ENCODE peak calls at places on chromosomes 13 and 19, in ten cellular contexts. One of them, this sample, is unnamed.

GRCh38 chr13:53839461-53839860 is 810.8 kb downstream of the OLFM4 start:
- DNase-seq in AG09309: no peak
- DNase-seq in A549: no peak
- DNase-seq in fibroblast of pulmonary artery: no peak
- DNase-seq in left lung: no peak
- DNase-seq in breast epithelium: no peak
- DNase-seq in CD4-positive, alpha-beta T cell: no peak
- DNase-seq in hepatocyte: no peak
- DNase-seq in esophagus squamous epithelium: no peak
- DNase-seq in HFFc6: no peak
- DNase-seq in this sample: no peak

GRCh38 chr13:45402641-45403040 is 15.5 kb downstream of the SLC25A30 start:
- DNase-seq in AG09309: no peak
- DNase-seq in A549: no peak
- DNase-seq in fibroblast of pulmonary artery: no peak
- DNase-seq in left lung: no peak
- DNase-seq in breast epithelium: peak
- DNase-seq in CD4-positive, alpha-beta T cell: no peak
- DNase-seq in hepatocyte: no peak
- DNase-seq in esophagus squamous epithelium: no peak
- DNase-seq in HFFc6: no peak
- DNase-seq in this sample: no peak

GRCh38 chr19:34990578-34991192 is 9.4 kb upstream of the GRAMD1A start:
- DNase-seq in AG09309: no peak
- DNase-seq in A549: no peak
- DNase-seq in fibroblast of pulmonary artery: no peak
- DNase-seq in left lung: no peak
- DNase-seq in breast epithelium: no peak
- DNase-seq in CD4-positive, alpha-beta T cell: no peak
- DNase-seq in hepatocyte: no peak
- DNase-seq in esophagus squamous epithelium: no peak
- DNase-seq in HFFc6: no peak
- DNase-seq in this sample: no peak

GRCh38 chr13:43879323-43880181 is at the start of the genes CCDC122 and LACC1:
- DNase-seq in AG09309: peak
- DNase-seq in A549: peak
- DNase-seq in fibroblast of pulmonary artery: peak
- DNase-seq in left lung: peak
- DNase-seq in breast epithelium: peak
- DNase-seq in CD4-positive, alpha-beta T cell: peak
- DNase-seq in hepatocyte: peak
- DNase-seq in esophagus squamous epithelium: peak
- DNase-seq in HFFc6: peak
- DNase-seq in this sample: peak

GRCh38 chr19:47284324-47284899 is 9.7 kb downstream of the INAFM1 start:
- DNase-seq in AG09309: no peak
- DNase-seq in A549: peak
- DNase-seq in fibroblast of pulmonary artery: peak
- DNase-seq in left lung: no peak
- DNase-seq in breast epithelium: no peak
- DNase-seq in CD4-positive, alpha-beta T cell: no peak
- DNase-seq in hepatocyte: peak
- DNase-seq in esophagus squamous epithelium: no peak
- DNase-seq in HFFc6: peak
- DNase-seq in this sample: no peak

GRCh38 chr13:69737129-69737935 is 370.3 kb upstream of the ATXN8OS start:
- DNase-seq in AG09309: no peak
- DNase-seq in A549: no peak
- DNase-seq in fibroblast of pulmonary artery: no peak
- DNase-seq in left lung: no peak
- DNase-seq in breast epithelium: no peak
- DNase-seq in CD4-positive, alpha-beta T cell: no peak
- DNase-seq in hepatocyte: no peak
- DNase-seq in esophagus squamous epithelium: no peak
- DNase-seq in HFFc6: no peak
- DNase-seq in this sample: no peak

GRCh38 chr19:5083547-5083965 is 114.6 kb downstream of the KDM4B start:
- DNase-seq in AG09309: no peak
- DNase-seq in A549: no peak
- DNase-seq in fibroblast of pulmonary artery: peak
- DNase-seq in left lung: peak
- DNase-seq in breast epithelium: peak
- DNase-seq in CD4-positive, alpha-beta T cell: no peak
- DNase-seq in hepatocyte: peak
- DNase-seq in esophagus squamous epithelium: no peak
- DNase-seq in HFFc6: no peak
- DNase-seq in this sample: peak

GRCh38 chr13:80132741-80133601 is 208.0 kb downstream of the SPRY2 start:
- DNase-seq in AG09309: no peak
- DNase-seq in A549: peak
- DNase-seq in fibroblast of pulmonary artery: peak
- DNase-seq in left lung: peak
- DNase-seq in breast epithelium: peak
- DNase-seq in CD4-positive, alpha-beta T cell: no peak
- DNase-seq in hepatocyte: peak
- DNase-seq in esophagus squamous epithelium: no peak
- DNase-seq in HFFc6: peak
- DNase-seq in this sample: peak

GRCh38 chr13:44876782-44877324 is 112.4 kb downstream of the NUFIP1 start:
- DNase-seq in AG09309: no peak
- DNase-seq in A549: peak
- DNase-seq in fibroblast of pulmonary artery: no peak
- DNase-seq in left lung: no peak
- DNase-seq in breast epithelium: no peak
- DNase-seq in CD4-positive, alpha-beta T cell: no peak
- DNase-seq in hepatocyte: no peak
- DNase-seq in esophagus squamous epithelium: no peak
- DNase-seq in HFFc6: no peak
- DNase-seq in this sample: no peak

DNA sequence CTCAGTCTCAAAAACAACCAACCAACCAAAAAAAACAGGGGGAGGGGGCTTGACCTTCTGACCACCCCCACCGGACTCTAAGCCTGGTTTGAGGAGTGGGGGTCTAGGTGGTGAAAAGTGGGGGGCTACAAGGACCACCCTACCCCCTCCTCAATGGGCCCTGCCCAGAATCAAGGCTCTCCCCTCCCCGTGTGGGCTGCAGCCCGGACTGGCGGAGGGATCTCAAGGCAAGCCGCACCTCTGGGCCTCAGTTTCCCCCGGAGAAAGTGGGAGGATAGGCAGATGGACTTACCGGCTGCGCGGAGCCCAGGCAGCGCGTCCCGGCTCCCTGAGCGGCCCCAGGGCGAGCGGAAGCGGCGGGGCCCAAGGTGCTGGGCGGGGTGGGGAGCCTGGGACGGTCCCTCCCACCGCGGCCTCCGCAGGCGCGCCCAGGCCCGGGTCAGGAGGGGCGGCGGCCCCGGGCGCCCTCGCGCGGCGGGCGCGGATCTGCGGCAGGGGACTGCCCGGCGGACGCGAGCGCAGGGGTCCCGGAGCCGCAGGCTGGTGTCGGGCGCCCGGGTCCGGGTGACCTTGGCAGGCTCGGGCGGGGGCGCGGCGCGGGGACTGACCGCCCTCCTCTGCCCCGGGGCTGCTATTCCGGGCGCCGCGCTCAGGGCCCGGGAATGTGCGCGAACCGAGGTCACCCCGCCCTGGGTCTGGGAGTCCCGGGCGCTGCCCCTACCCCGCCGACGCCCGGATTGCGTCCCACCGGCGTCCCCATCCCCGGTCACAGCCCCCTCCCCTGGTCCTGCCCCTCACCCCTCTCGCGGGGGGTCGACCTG is at the start of gene ADAMTSL5:
- DNase-seq in AG09309: no peak
- DNase-seq in A549: peak
- DNase-seq in fibroblast of pulmonary artery: peak
- DNase-seq in left lung: no peak
- DNase-seq in breast epithelium: no peak
- DNase-seq in CD4-positive, alpha-beta T cell: peak
- DNase-seq in hepatocyte: peak
- DNase-seq in esophagus squamous epithelium: no peak
- DNase-seq in HFFc6: peak
- DNase-seq in this sample: peak
- TF ChIP-seq CTCF in AG09309: no peak
- TF ChIP-seq CTCF in A549: peak
- TF ChIP-seq CTCF in fibroblast of pulmonary artery: no peak
- TF ChIP-seq CTCF in left lung: no peak
- TF ChIP-seq CTCF in breast epithelium: no peak
- TF ChIP-seq CTCF in CD4-positive, alpha-beta T cell: no peak
- TF ChIP-seq CTCF in hepatocyte: no peak
- TF ChIP-seq CTCF in esophagus squamous epithelium: no peak
- TF ChIP-seq CTCF in HFFc6: no peak
- TF ChIP-seq CTCF in this sample: no peak

DNA sequence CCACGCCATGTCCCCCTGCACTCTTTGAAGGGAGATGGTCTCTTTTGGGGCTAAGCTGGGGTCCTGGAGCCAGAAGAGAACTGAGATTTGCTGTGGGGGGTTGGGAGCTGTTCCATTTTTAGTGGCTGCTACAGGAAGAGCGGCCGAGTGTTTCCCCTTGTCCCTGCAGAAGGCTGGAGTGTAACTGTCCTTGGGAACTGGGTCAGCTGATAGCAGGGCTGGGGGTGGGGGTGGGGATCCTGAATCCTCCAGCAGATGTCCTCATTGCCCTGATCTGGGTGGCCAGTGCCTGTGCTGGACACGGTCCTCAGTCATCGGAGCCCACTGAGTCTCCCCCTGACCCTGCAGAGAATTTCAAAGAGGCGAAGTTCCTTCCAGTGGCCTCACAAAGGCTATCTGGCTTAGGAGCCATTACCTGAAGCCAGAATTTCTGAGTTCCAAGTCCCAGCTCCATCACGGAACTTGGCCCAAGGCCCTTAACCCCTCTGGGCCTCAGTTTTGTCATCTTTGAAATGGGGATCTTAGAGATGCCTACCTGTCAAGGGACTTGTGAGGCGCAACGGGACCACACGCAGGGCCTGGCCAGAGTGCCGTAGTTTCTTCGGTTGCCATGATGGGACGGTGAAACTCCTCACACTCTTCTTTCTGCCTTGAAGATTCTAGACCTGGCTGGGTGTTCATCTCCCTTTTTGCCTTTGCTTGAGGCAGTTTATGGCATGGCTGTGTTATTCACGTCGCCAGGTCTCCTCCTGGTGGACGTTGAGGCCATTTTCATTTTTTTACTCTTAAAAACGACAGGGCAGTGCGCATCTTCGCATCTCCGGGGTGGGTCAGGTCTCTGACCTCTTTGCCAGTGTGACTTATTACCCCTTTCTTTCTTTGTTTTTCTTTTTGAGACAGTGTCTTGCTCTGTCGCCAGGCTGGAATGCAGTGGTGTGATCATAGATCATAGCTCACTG is 51.9 kb downstream of the DNM2 start:
- DNase-seq in AG09309: no peak
- DNase-seq in A549: peak
- DNase-seq in fibroblast of pulmonary artery: peak
- DNase-seq in left lung: no peak
- DNase-seq in breast epithelium: no peak
- DNase-seq in CD4-positive, alpha-beta T cell: no peak
- DNase-seq in hepatocyte: peak
- DNase-seq in esophagus squamous epithelium: no peak
- DNase-seq in HFFc6: peak
- DNase-seq in this sample: peak
- TF ChIP-seq CTCF in AG09309: peak
- TF ChIP-seq CTCF in A549: peak
- TF ChIP-seq CTCF in fibroblast of pulmonary artery: no peak
- TF ChIP-seq CTCF in left lung: no peak
- TF ChIP-seq CTCF in breast epithelium: peak
- TF ChIP-seq CTCF in CD4-positive, alpha-beta T cell: peak
- TF ChIP-seq CTCF in hepatocyte: peak
- TF ChIP-seq CTCF in esophagus squamous epithelium: peak
- TF ChIP-seq CTCF in HFFc6: peak
- TF ChIP-seq CTCF in this sample: peak

DNA sequence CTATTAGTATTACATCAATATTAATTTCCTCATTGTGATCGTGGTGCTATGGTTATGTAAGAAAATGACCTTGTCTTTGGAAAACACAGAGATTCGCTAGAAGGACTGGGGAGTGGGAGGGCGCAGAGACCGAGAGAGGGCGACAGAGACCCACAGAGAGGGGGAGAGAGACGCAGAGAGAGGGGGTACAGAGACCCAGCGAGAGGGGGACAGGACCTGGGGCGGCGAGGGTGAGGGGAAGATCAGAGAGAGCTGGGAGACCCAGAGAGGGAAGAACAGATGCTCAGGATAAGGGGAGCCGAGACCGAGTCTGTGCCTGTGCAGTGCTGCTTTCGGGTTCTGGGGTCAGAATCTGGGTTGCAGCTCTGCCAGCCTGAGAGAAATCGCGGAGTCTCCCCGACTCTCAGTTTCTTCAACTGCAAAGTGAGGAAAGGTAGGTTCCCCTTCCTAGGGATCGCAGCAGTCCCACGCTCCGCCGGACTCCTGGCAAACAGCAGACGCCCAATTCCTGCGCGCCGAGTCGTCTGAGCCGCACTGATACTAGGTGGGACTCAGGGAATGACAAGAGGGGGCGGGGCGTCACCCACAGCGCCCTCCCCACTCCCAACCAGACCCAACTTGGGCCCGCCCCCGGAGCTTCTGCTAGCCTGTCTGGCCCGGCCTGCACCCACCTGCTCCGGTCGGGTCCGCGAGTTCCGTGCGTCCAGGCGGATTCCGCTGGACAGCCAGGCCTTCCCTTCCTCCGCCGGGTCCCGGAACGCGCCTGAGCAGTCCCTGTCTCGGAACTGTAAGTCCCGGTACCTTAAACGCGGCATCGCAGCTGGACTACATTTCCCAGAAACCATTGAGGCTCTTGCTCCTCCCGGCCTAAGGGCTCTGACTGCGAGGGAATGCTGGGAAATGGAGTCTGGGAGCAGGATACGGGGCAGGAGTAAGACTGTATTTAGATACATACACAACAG is 15.3 kb downstream of the IZUMO2 start:
- DNase-seq in AG09309: peak
- DNase-seq in A549: peak
- DNase-seq in fibroblast of pulmonary artery: peak
- DNase-seq in left lung: peak
- DNase-seq in breast epithelium: peak
- DNase-seq in CD4-positive, alpha-beta T cell: peak
- DNase-seq in hepatocyte: peak
- DNase-seq in esophagus squamous epithelium: no peak
- DNase-seq in HFFc6: peak
- DNase-seq in this sample: peak
- TF ChIP-seq CTCF in AG09309: no peak
- TF ChIP-seq CTCF in A549: peak
- TF ChIP-seq CTCF in fibroblast of pulmonary artery: peak
- TF ChIP-seq CTCF in left lung: peak
- TF ChIP-seq CTCF in breast epithelium: no peak
- TF ChIP-seq CTCF in CD4-positive, alpha-beta T cell: peak
- TF ChIP-seq CTCF in hepatocyte: peak
- TF ChIP-seq CTCF in esophagus squamous epithelium: peak
- TF ChIP-seq CTCF in HFFc6: peak
- TF ChIP-seq CTCF in this sample: peak

GRCh38 chr19:58516964-58517833 is 2.4 kb downstream of the ZBTB45 start:
- DNase-seq in AG09309: no peak
- DNase-seq in A549: no peak
- DNase-seq in fibroblast of pulmonary artery: no peak
- DNase-seq in left lung: no peak
- DNase-seq in breast epithelium: no peak
- DNase-seq in CD4-positive, alpha-beta T cell: no peak
- DNase-seq in hepatocyte: no peak
- DNase-seq in esophagus squamous epithelium: no peak
- DNase-seq in HFFc6: no peak
- DNase-seq in this sample: no peak
- TF ChIP-seq CTCF in AG09309: peak
- TF ChIP-seq CTCF in A549: peak
- TF ChIP-seq CTCF in fibroblast of pulmonary artery: no peak
- TF ChIP-seq CTCF in left lung: no peak
- TF ChIP-seq CTCF in breast epithelium: no peak
- TF ChIP-seq CTCF in CD4-positive, alpha-beta T cell: peak
- TF ChIP-seq CTCF in hepatocyte: no peak
- TF ChIP-seq CTCF in esophagus squamous epithelium: no peak
- TF ChIP-seq CTCF in HFFc6: peak
- TF ChIP-seq CTCF in this sample: no peak

GRCh38 chr19:45254044-45254531 is 3.0 kb downstream of the MARK4 start:
- DNase-seq in AG09309: no peak
- DNase-seq in A549: no peak
- DNase-seq in fibroblast of pulmonary artery: no peak
- DNase-seq in left lung: no peak
- DNase-seq in breast epithelium: no peak
- DNase-seq in CD4-positive, alpha-beta T cell: no peak
- DNase-seq in hepatocyte: no peak
- DNase-seq in esophagus squamous epithelium: no peak
- DNase-seq in HFFc6: no peak
- DNase-seq in this sample: no peak
- TF ChIP-seq CTCF in AG09309: peak
- TF ChIP-seq CTCF in A549: no peak
- TF ChIP-seq CTCF in fibroblast of pulmonary artery: peak
- TF ChIP-seq CTCF in left lung: no peak
- TF ChIP-seq CTCF in breast epithelium: no peak
- TF ChIP-seq CTCF in CD4-positive, alpha-beta T cell: no peak
- TF ChIP-seq CTCF in hepatocyte: no peak
- TF ChIP-seq CTCF in esophagus squamous epithelium: no peak
- TF ChIP-seq CTCF in HFFc6: peak
- TF ChIP-seq CTCF in this sample: peak